ENCODE peak calls at places on chromosome 5, in four cellular contexts. One of them, this sample, is unnamed.

GRCh38 chr5:157818368-157818767 is 40.6 kb downstream of the CLINT1 start:
- DNase-seq in endothelial cell of umbilical vein: no peak
- DNase-seq in GM12878: no peak
- DNase-seq in K562: no peak
- DNase-seq in this sample: no peak

GRCh38 chr5:1485320-1486118 is 38.2 kb downstream of the LPCAT1 start:
- DNase-seq in endothelial cell of umbilical vein: no peak
- DNase-seq in GM12878: no peak
- DNase-seq in K562: no peak
- DNase-seq in this sample: no peak

GRCh38 chr5:171581756-171582155 is 162.3 kb downstream of the FGF18 start:
- DNase-seq in endothelial cell of umbilical vein: no peak
- DNase-seq in GM12878: no peak
- DNase-seq in K562: no peak
- DNase-seq in this sample: no peak

GRCh38 chr5:147906326-147907095 is at the start of gene C5orf46:
- DNase-seq in endothelial cell of umbilical vein: no peak
- DNase-seq in GM12878: no peak
- DNase-seq in K562: no peak
- DNase-seq in this sample: peak; percentile 57

GRCh38 chr5:40798856-40799210 is 659 bp upstream of the PRKAA1 start:
- DNase-seq in endothelial cell of umbilical vein: no peak
- DNase-seq in GM12878: no peak
- DNase-seq in K562: no peak
- DNase-seq in this sample: no peak

GRCh38 chr5:16934669-16935068 is 1.4 kb downstream of the MYO10 start:
- DNase-seq in endothelial cell of umbilical vein: peak; percentile 63
- DNase-seq in GM12878: no peak
- DNase-seq in K562: no peak
- DNase-seq in this sample: peak; percentile 45

GRCh38 chr5:147554285-147554817 is 44.5 kb upstream of the DPYSL3 start:
- DNase-seq in endothelial cell of umbilical vein: peak; percentile 60
- DNase-seq in GM12878: no peak
- DNase-seq in K562: no peak
- DNase-seq in this sample: peak; percentile 77

GRCh38 chr5:158677490-158677838 is 422.3 kb downstream of the EBF1 start:
- DNase-seq in endothelial cell of umbilical vein: no peak
- DNase-seq in GM12878: no peak
- DNase-seq in K562: no peak
- DNase-seq in this sample: no peak

GRCh38 chr5:147394273-147394672 is 115.6 kb downstream of the DPYSL3 start:
- DNase-seq in endothelial cell of umbilical vein: no peak
- DNase-seq in GM12878: no peak
- DNase-seq in K562: no peak
- DNase-seq in this sample: no peak

GRCh38 chr5:65334077-65334476 is 147.6 kb downstream of the ADAMTS6 start:
- DNase-seq in endothelial cell of umbilical vein: no peak
- DNase-seq in GM12878: no peak
- DNase-seq in K562: no peak
- DNase-seq in this sample: no peak

GRCh38 chr5:93805616-93806393 is 64.4 kb upstream of the POU5F2 start:
- DNase-seq in endothelial cell of umbilical vein: no peak
- DNase-seq in GM12878: no peak
- DNase-seq in K562: no peak
- DNase-seq in this sample: peak; percentile 28

GRCh38 chr5:38157024-38157423 is 101.3 kb upstream of the EGFLAM start:
- DNase-seq in endothelial cell of umbilical vein: no peak
- DNase-seq in GM12878: no peak
- DNase-seq in K562: no peak
- DNase-seq in this sample: no peak

GRCh38 chr5:52771343-52772039 is 16.2 kb upstream of the ITGA1 start:
- DNase-seq in endothelial cell of umbilical vein: no peak
- DNase-seq in GM12878: no peak
- DNase-seq in K562: no peak
- DNase-seq in this sample: no peak

GRCh38 chr5:127650649-127651048 is 1.8 kb downstream of the CTXN3 start:
- DNase-seq in endothelial cell of umbilical vein: no peak
- DNase-seq in GM12878: no peak
- DNase-seq in K562: no peak
- DNase-seq in this sample: peak; percentile 81

GRCh38 chr5:38803246-38803645 is 42.6 kb upstream of the OSMR start:
- DNase-seq in endothelial cell of umbilical vein: no peak
- DNase-seq in GM12878: no peak
- DNase-seq in K562: no peak
- DNase-seq in this sample: no peak

GRCh38 chr5:79684782-79685181 is 4.9 kb upstream of the CMYA5 start:
- DNase-seq in endothelial cell of umbilical vein: no peak
- DNase-seq in GM12878: no peak
- DNase-seq in K562: no peak
- DNase-seq in this sample: no peak

GRCh38 chr5:81544351-81545001 is 150.5 kb upstream of the ACOT12 start:
- DNase-seq in endothelial cell of umbilical vein: no peak
- DNase-seq in GM12878: no peak
- DNase-seq in K562: no peak
- DNase-seq in this sample: peak; percentile 8

GRCh38 chr5:16776611-16777251 is 159.4 kb downstream of the MYO10 start:
- DNase-seq in endothelial cell of umbilical vein: no peak
- DNase-seq in GM12878: no peak
- DNase-seq in K562: peak; percentile 21
- DNase-seq in this sample: no peak

GRCh38 chr5:1445895-1446601 is 808 bp upstream of the SLC6A3 start:
- DNase-seq in endothelial cell of umbilical vein: no peak
- DNase-seq in GM12878: no peak
- DNase-seq in K562: no peak
- DNase-seq in this sample: no peak

GRCh38 chr5:79200573-79201183 is 35.3 kb upstream of the JMY start:
- DNase-seq in endothelial cell of umbilical vein: no peak
- DNase-seq in GM12878: no peak
- DNase-seq in K562: peak; percentile 49
- DNase-seq in this sample: peak; percentile 18

GRCh38 chr5:175471628-175472027 is 6.7 kb upstream of the SFXN1 start:
- DNase-seq in endothelial cell of umbilical vein: no peak
- DNase-seq in GM12878: no peak
- DNase-seq in K562: peak; percentile 34
- DNase-seq in this sample: no peak

GRCh38 chr5:173618927-173619519 is 2.6 kb upstream of the BOD1 start:
- DNase-seq in endothelial cell of umbilical vein: peak; percentile 63
- DNase-seq in GM12878: peak; percentile 47
- DNase-seq in K562: peak; percentile 69
- DNase-seq in this sample: peak; percentile 58

DNA sequence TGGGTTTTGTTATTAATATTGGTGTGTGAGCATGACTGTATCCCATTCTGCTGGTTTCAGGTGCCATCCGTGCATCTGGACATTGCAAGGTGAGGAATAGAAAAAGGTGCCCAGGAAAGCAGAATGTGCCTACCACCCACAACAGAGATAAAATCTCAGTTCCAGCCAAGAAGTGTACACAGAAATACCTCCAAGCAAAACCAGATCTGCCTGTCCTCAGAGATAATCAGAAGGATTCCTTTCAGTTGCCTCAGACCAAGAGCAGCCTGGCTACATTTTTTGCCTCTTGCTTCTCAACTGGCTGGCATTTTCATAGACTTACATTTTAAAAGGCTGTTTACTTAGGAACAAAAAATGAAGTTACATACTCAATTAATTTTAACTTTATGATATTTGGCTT is 12.1 kb upstream of the ABLIM3 start:
- DNase-seq in endothelial cell of umbilical vein: no peak
- DNase-seq in GM12878: no peak
- DNase-seq in K562: no peak
- DNase-seq in this sample: peak; percentile 59
- TF ChIP-seq FOS in endothelial cell of umbilical vein: no peak
- TF ChIP-seq FOS in GM12878: no peak
- TF ChIP-seq FOS in K562: no peak
- TF ChIP-seq FOS in this sample: no peak

GRCh38 chr5:6246820-6247437 is 131.4 kb downstream of the MED10 start:
- DNase-seq in endothelial cell of umbilical vein: no peak
- DNase-seq in GM12878: peak; percentile 23
- DNase-seq in K562: no peak
- DNase-seq in this sample: no peak

GRCh38 chr5:6248132-6248531 is 130.2 kb downstream of the MED10 start:
- DNase-seq in endothelial cell of umbilical vein: no peak
- DNase-seq in GM12878: no peak
- DNase-seq in K562: no peak
- DNase-seq in this sample: no peak

DNA sequence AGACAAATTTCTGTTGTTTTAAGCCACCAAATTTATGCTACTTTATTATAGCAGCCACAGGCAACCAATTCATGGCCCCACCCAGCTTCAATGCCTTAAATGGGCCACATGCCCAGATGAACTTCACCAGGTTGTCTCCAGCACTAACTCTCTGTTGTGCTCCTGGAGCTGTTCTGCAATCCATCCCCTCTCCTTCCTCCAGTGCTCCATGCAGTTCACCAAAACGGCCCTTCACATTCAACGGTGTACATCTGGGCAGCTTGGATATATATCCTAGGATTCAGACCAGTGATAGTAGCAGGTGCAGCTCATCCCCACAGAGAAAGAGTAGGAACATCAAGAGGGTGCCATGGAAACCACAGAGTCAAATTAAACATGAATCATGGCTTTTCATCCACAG is 134.6 kb downstream of the MED10 start:
- DNase-seq in endothelial cell of umbilical vein: no peak
- DNase-seq in GM12878: no peak
- DNase-seq in K562: no peak
- DNase-seq in this sample: no peak
- TF ChIP-seq FOS in endothelial cell of umbilical vein: no peak
- TF ChIP-seq FOS in GM12878: no peak
- TF ChIP-seq FOS in K562: no peak
- TF ChIP-seq FOS in this sample: no peak

DNA sequence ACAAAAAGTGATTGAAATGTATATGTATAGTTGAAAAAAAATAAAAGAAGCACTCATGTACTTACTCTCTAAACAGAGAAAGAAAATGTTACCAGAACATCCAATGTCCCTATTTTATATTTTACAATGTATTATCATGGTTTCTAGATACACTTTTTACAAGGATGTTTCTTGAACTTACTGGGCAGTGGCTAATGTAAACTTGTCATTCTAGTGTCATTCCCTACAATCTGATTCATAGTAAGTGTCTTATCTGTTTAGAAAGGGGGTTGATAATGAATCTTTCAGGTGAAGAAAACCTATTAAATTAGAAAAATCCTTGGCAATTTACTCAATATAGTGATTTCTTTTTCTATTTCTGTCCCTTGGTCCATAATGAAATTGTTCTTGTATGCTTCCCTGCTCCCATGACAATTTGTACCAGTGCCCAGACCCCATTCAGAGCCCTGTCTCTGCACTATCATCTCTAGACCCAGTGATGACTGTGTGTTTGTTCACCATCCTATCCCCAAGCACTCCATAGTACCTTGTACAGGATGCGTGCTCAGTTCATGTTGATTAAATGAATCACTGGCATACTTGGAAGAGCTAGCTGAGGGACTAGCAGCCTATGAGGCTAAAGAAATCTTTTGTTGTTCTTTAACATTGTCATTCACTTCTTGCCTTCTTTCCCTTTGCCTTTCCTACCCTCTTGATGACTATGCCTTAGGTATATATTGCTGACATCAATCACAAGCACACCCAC is 101.2 kb downstream of the HMHB1 start:
- DNase-seq in endothelial cell of umbilical vein: peak; percentile 46
- DNase-seq in GM12878: no peak
- DNase-seq in K562: no peak
- DNase-seq in this sample: peak; percentile 91
- TF ChIP-seq FOS in endothelial cell of umbilical vein: peak; percentile 72
- TF ChIP-seq FOS in GM12878: no peak
- TF ChIP-seq FOS in K562: no peak
- TF ChIP-seq FOS in this sample: peak; percentile 63

GRCh38 chr5:91927439-91927838 is 544.3 kb upstream of the ARRDC3 start:
- DNase-seq in endothelial cell of umbilical vein: no peak
- DNase-seq in GM12878: no peak
- DNase-seq in K562: no peak
- DNase-seq in this sample: no peak

GRCh38 chr5:91925249-91925648 is 542.1 kb upstream of the ARRDC3 start:
- DNase-seq in endothelial cell of umbilical vein: no peak
- DNase-seq in GM12878: no peak
- DNase-seq in K562: no peak
- DNase-seq in this sample: no peak

GRCh38 chr5:91929522-91929817 is 546.4 kb upstream of the ARRDC3 start:
- DNase-seq in endothelial cell of umbilical vein: no peak
- DNase-seq in GM12878: no peak
- DNase-seq in K562: no peak
- DNase-seq in this sample: no peak

DNA sequence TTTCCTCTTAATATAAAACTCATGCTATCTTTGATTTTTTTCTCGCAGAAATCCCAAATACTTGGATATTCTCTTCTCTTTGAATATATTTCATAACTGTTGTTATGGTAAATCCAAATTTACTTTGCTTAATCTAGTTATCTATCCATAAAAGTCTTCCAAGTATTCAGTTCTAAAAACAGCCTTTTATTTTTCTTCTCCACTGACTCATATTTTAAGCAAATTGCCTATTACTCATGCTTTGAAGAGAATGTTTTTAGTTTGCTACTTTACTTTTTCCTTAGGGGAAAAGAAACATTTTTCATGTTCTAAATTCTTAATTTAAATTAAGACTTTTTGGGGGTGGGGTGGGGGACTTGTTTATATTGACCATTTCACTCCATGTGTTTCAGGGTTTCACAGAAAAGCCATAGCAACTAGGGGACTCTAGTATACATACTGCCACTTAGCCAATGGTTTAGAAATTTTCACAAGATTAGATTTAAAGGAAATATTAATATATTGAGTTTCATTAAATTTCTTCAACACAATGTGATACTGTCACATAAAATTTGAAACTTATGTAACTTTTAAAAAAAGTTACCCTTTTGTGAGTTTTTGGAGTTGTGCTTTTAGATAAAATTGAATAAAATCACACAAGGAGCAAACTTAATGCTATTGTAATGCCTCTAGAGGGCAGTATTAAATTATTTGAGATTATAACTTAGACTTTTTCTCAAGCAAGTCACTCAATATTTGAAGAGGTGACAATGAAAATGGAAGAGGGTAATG is 545.8 kb upstream of the ARRDC3 start:
- DNase-seq in endothelial cell of umbilical vein: peak; percentile 28
- DNase-seq in GM12878: no peak
- DNase-seq in K562: peak; percentile 3
- DNase-seq in this sample: peak; percentile 31
- TF ChIP-seq FOS in endothelial cell of umbilical vein: no peak
- TF ChIP-seq FOS in GM12878: no peak
- TF ChIP-seq FOS in K562: no peak
- TF ChIP-seq FOS in this sample: no peak

GRCh38 chr5:84290161-84290560 is 94.5 kb downstream of the EDIL3 start:
- DNase-seq in endothelial cell of umbilical vein: no peak
- DNase-seq in GM12878: no peak
- DNase-seq in K562: no peak
- DNase-seq in this sample: no peak

GRCh38 chr5:84287964-84288363 is 96.7 kb downstream of the EDIL3 start:
- DNase-seq in endothelial cell of umbilical vein: peak; percentile 38
- DNase-seq in GM12878: peak; percentile 23
- DNase-seq in K562: no peak
- DNase-seq in this sample: peak; percentile 92

GRCh38 chr5:84290673-84291072 is 94.0 kb downstream of the EDIL3 start:
- DNase-seq in endothelial cell of umbilical vein: no peak
- DNase-seq in GM12878: no peak
- DNase-seq in K562: no peak
- DNase-seq in this sample: no peak

GRCh38 chr5:84281383-84281782 is 103.3 kb downstream of the EDIL3 start:
- DNase-seq in endothelial cell of umbilical vein: no peak
- DNase-seq in GM12878: no peak
- DNase-seq in K562: no peak
- DNase-seq in this sample: no peak

GRCh38 chr5:84286662-84287061 is 98.0 kb downstream of the EDIL3 start:
- DNase-seq in endothelial cell of umbilical vein: no peak
- DNase-seq in GM12878: no peak
- DNase-seq in K562: no peak
- DNase-seq in this sample: no peak
- TF ChIP-seq FOS in endothelial cell of umbilical vein: no peak
- TF ChIP-seq FOS in GM12878: no peak
- TF ChIP-seq FOS in K562: no peak
- TF ChIP-seq FOS in this sample: no peak